ENCODE peak calls at places on chromosomes 11 and 22, in nine cellular contexts. One of them, this sample, is unnamed.

GRCh38 chr11:35344990-35345655 is 74.2 kb downstream of the SLC1A2 start:
- DNase-seq in NCI-H460: no peak
- DNase-seq in cardiac fibroblast: no peak
- DNase-seq in activated CD8-positive, alpha-beta memory T cell treated with anti-CD3 and anti-CD28 coated beads for 48 hours: no peak
- DNase-seq in tibial nerve: no peak
- DNase-seq in NCI-H1417: no peak
- DNase-seq in stimulated activated CD8-positive, alpha-beta memory T cell treated with anti-CD3 and anti-CD28 coated beads, Interleukin-4, amount 100 ng/mL, for 24 hours: no peak
- DNase-seq in EH: peak
- DNase-seq in hypothalamus: no peak
- DNase-seq in this sample: no peak

GRCh38 chr11:106418786-106419185 is 341.3 kb downstream of the AASDHPPT start:
- DNase-seq in NCI-H1417: no peak
- DNase-seq in tibial nerve: no peak
- DNase-seq in stimulated activated CD8-positive, alpha-beta memory T cell treated with anti-CD3 and anti-CD28 coated beads, Interleukin-4, amount 100 ng/mL, for 24 hours: no peak
- DNase-seq in activated CD8-positive, alpha-beta memory T cell treated with anti-CD3 and anti-CD28 coated beads for 48 hours: no peak
- DNase-seq in cardiac fibroblast: no peak
- DNase-seq in hypothalamus: no peak
- DNase-seq in EH: no peak
- DNase-seq in NCI-H460: no peak
- DNase-seq in this sample: no peak

GRCh38 chr22:37498289-37498909 is 12.2 kb upstream of the MFNG start:
- DNase-seq in NCI-H1417: peak
- DNase-seq in EH: no peak
- DNase-seq in activated CD8-positive, alpha-beta memory T cell treated with anti-CD3 and anti-CD28 coated beads for 48 hours: peak
- DNase-seq in stimulated activated CD8-positive, alpha-beta memory T cell treated with anti-CD3 and anti-CD28 coated beads, Interleukin-4, amount 100 ng/mL, for 24 hours: peak
- DNase-seq in hypothalamus: no peak
- DNase-seq in cardiac fibroblast: no peak
- DNase-seq in NCI-H460: no peak
- DNase-seq in tibial nerve: no peak
- DNase-seq in this sample: no peak

GRCh38 chr22:38467904-38468760 is at the start of gene KDELR3:
- DNase-seq in tibial nerve: peak
- DNase-seq in NCI-H460: peak
- DNase-seq in activated CD8-positive, alpha-beta memory T cell treated with anti-CD3 and anti-CD28 coated beads for 48 hours: peak
- DNase-seq in EH: peak
- DNase-seq in stimulated activated CD8-positive, alpha-beta memory T cell treated with anti-CD3 and anti-CD28 coated beads, Interleukin-4, amount 100 ng/mL, for 24 hours: peak
- DNase-seq in cardiac fibroblast: peak
- DNase-seq in hypothalamus: peak
- DNase-seq in NCI-H1417: no peak
- DNase-seq in this sample: peak

GRCh38 chr11:3970101-3970500 is 114.6 kb downstream of the STIM1 start:
- DNase-seq in hypothalamus: no peak
- DNase-seq in cardiac fibroblast: no peak
- DNase-seq in tibial nerve: no peak
- DNase-seq in NCI-H460: no peak
- DNase-seq in NCI-H1417: no peak
- DNase-seq in activated CD8-positive, alpha-beta memory T cell treated with anti-CD3 and anti-CD28 coated beads for 48 hours: no peak
- DNase-seq in EH: no peak
- DNase-seq in stimulated activated CD8-positive, alpha-beta memory T cell treated with anti-CD3 and anti-CD28 coated beads, Interleukin-4, amount 100 ng/mL, for 24 hours: no peak
- DNase-seq in this sample: no peak

GRCh38 chr11:119352857-119353260 is 6.4 kb upstream of the MFRP start:
- DNase-seq in stimulated activated CD8-positive, alpha-beta memory T cell treated with anti-CD3 and anti-CD28 coated beads, Interleukin-4, amount 100 ng/mL, for 24 hours: no peak
- DNase-seq in cardiac fibroblast: peak
- DNase-seq in hypothalamus: no peak
- DNase-seq in activated CD8-positive, alpha-beta memory T cell treated with anti-CD3 and anti-CD28 coated beads for 48 hours: no peak
- DNase-seq in EH: no peak
- DNase-seq in NCI-H460: no peak
- DNase-seq in NCI-H1417: peak
- DNase-seq in tibial nerve: no peak
- DNase-seq in this sample: no peak

GRCh38 chr11:120835601-120836228 is 188.2 kb upstream of the TBCEL start:
- DNase-seq in cardiac fibroblast: no peak
- DNase-seq in tibial nerve: no peak
- DNase-seq in hypothalamus: no peak
- DNase-seq in EH: no peak
- DNase-seq in stimulated activated CD8-positive, alpha-beta memory T cell treated with anti-CD3 and anti-CD28 coated beads, Interleukin-4, amount 100 ng/mL, for 24 hours: no peak
- DNase-seq in NCI-H1417: no peak
- DNase-seq in NCI-H460: no peak
- DNase-seq in activated CD8-positive, alpha-beta memory T cell treated with anti-CD3 and anti-CD28 coated beads for 48 hours: peak
- DNase-seq in this sample: no peak

GRCh38 chr11:111530091-111530490 is 10.4 kb upstream of the LAYN start:
- DNase-seq in NCI-H1417: no peak
- DNase-seq in EH: peak
- DNase-seq in tibial nerve: no peak
- DNase-seq in hypothalamus: no peak
- DNase-seq in NCI-H460: no peak
- DNase-seq in cardiac fibroblast: peak
- DNase-seq in activated CD8-positive, alpha-beta memory T cell treated with anti-CD3 and anti-CD28 coated beads for 48 hours: no peak
- DNase-seq in stimulated activated CD8-positive, alpha-beta memory T cell treated with anti-CD3 and anti-CD28 coated beads, Interleukin-4, amount 100 ng/mL, for 24 hours: no peak
- DNase-seq in this sample: peak

GRCh38 chr22:17655289-17655688 is 16.7 kb downstream of the BCL2L13 start:
- DNase-seq in stimulated activated CD8-positive, alpha-beta memory T cell treated with anti-CD3 and anti-CD28 coated beads, Interleukin-4, amount 100 ng/mL, for 24 hours: no peak
- DNase-seq in tibial nerve: no peak
- DNase-seq in cardiac fibroblast: peak
- DNase-seq in activated CD8-positive, alpha-beta memory T cell treated with anti-CD3 and anti-CD28 coated beads for 48 hours: no peak
- DNase-seq in NCI-H1417: no peak
- DNase-seq in NCI-H460: no peak
- DNase-seq in EH: no peak
- DNase-seq in hypothalamus: no peak
- DNase-seq in this sample: peak

GRCh38 chr11:119843760-119844330 is 114.8 kb upstream of the NECTIN1 start:
- DNase-seq in cardiac fibroblast: no peak
- DNase-seq in stimulated activated CD8-positive, alpha-beta memory T cell treated with anti-CD3 and anti-CD28 coated beads, Interleukin-4, amount 100 ng/mL, for 24 hours: no peak
- DNase-seq in NCI-H460: no peak
- DNase-seq in EH: no peak
- DNase-seq in NCI-H1417: peak
- DNase-seq in tibial nerve: no peak
- DNase-seq in hypothalamus: no peak
- DNase-seq in activated CD8-positive, alpha-beta memory T cell treated with anti-CD3 and anti-CD28 coated beads for 48 hours: no peak
- DNase-seq in this sample: no peak

GRCh38 chr11:10930224-10930960 is 72.5 kb upstream of the ZBED5 start:
- DNase-seq in EH: peak
- DNase-seq in stimulated activated CD8-positive, alpha-beta memory T cell treated with anti-CD3 and anti-CD28 coated beads, Interleukin-4, amount 100 ng/mL, for 24 hours: no peak
- DNase-seq in hypothalamus: peak
- DNase-seq in activated CD8-positive, alpha-beta memory T cell treated with anti-CD3 and anti-CD28 coated beads for 48 hours: no peak
- DNase-seq in NCI-H1417: peak
- DNase-seq in NCI-H460: no peak
- DNase-seq in tibial nerve: no peak
- DNase-seq in cardiac fibroblast: peak
- DNase-seq in this sample: peak

GRCh38 chr11:63459586-63459985 is 31.4 kb downstream of the PLAAT5 start:
- DNase-seq in cardiac fibroblast: no peak
- DNase-seq in NCI-H1417: no peak
- DNase-seq in hypothalamus: no peak
- DNase-seq in tibial nerve: no peak
- DNase-seq in NCI-H460: no peak
- DNase-seq in EH: no peak
- DNase-seq in stimulated activated CD8-positive, alpha-beta memory T cell treated with anti-CD3 and anti-CD28 coated beads, Interleukin-4, amount 100 ng/mL, for 24 hours: no peak
- DNase-seq in activated CD8-positive, alpha-beta memory T cell treated with anti-CD3 and anti-CD28 coated beads for 48 hours: no peak
- DNase-seq in this sample: no peak

GRCh38 chr11:126702987-126703386 is 297.6 kb downstream of the KIRREL3 start:
- DNase-seq in tibial nerve: no peak
- DNase-seq in hypothalamus: peak
- DNase-seq in EH: peak
- DNase-seq in NCI-H460: no peak
- DNase-seq in stimulated activated CD8-positive, alpha-beta memory T cell treated with anti-CD3 and anti-CD28 coated beads, Interleukin-4, amount 100 ng/mL, for 24 hours: no peak
- DNase-seq in activated CD8-positive, alpha-beta memory T cell treated with anti-CD3 and anti-CD28 coated beads for 48 hours: no peak
- DNase-seq in cardiac fibroblast: no peak
- DNase-seq in NCI-H1417: no peak
- DNase-seq in this sample: no peak

GRCh38 chr22:36873614-36874308 is 13.0 kb downstream of the NCF4 start:
- DNase-seq in EH: peak
- DNase-seq in stimulated activated CD8-positive, alpha-beta memory T cell treated with anti-CD3 and anti-CD28 coated beads, Interleukin-4, amount 100 ng/mL, for 24 hours: peak
- DNase-seq in NCI-H460: peak
- DNase-seq in NCI-H1417: no peak
- DNase-seq in hypothalamus: no peak
- DNase-seq in tibial nerve: peak
- DNase-seq in cardiac fibroblast: peak
- DNase-seq in activated CD8-positive, alpha-beta memory T cell treated with anti-CD3 and anti-CD28 coated beads for 48 hours: no peak
- DNase-seq in this sample: peak

GRCh38 chr11:73157141-73158010 is 15.3 kb upstream of the FCHSD2 start:
- DNase-seq in EH: peak
- DNase-seq in stimulated activated CD8-positive, alpha-beta memory T cell treated with anti-CD3 and anti-CD28 coated beads, Interleukin-4, amount 100 ng/mL, for 24 hours: no peak
- DNase-seq in activated CD8-positive, alpha-beta memory T cell treated with anti-CD3 and anti-CD28 coated beads for 48 hours: no peak
- DNase-seq in NCI-H1417: no peak
- DNase-seq in NCI-H460: no peak
- DNase-seq in cardiac fibroblast: peak
- DNase-seq in tibial nerve: no peak
- DNase-seq in hypothalamus: no peak
- DNase-seq in this sample: peak

GRCh38 chr11:20022363-20023081 is 137.8 kb downstream of the DBX1 start:
- DNase-seq in activated CD8-positive, alpha-beta memory T cell treated with anti-CD3 and anti-CD28 coated beads for 48 hours: no peak
- DNase-seq in hypothalamus: no peak
- DNase-seq in EH: peak
- DNase-seq in tibial nerve: no peak
- DNase-seq in cardiac fibroblast: peak
- DNase-seq in NCI-H1417: peak
- DNase-seq in NCI-H460: peak
- DNase-seq in stimulated activated CD8-positive, alpha-beta memory T cell treated with anti-CD3 and anti-CD28 coated beads, Interleukin-4, amount 100 ng/mL, for 24 hours: no peak
- DNase-seq in this sample: peak

GRCh38 chr11:120712862-120713770 is 201.6 kb downstream of the GRIK4 start:
- DNase-seq in NCI-H1417: no peak
- DNase-seq in stimulated activated CD8-positive, alpha-beta memory T cell treated with anti-CD3 and anti-CD28 coated beads, Interleukin-4, amount 100 ng/mL, for 24 hours: no peak
- DNase-seq in cardiac fibroblast: no peak
- DNase-seq in hypothalamus: no peak
- DNase-seq in activated CD8-positive, alpha-beta memory T cell treated with anti-CD3 and anti-CD28 coated beads for 48 hours: no peak
- DNase-seq in EH: no peak
- DNase-seq in NCI-H460: no peak
- DNase-seq in tibial nerve: no peak
- DNase-seq in this sample: no peak

GRCh38 chr11:126391970-126392637 is 36.6 kb downstream of the ST3GAL4 start:
- DNase-seq in cardiac fibroblast: peak
- DNase-seq in hypothalamus: peak
- DNase-seq in NCI-H1417: no peak
- DNase-seq in EH: no peak
- DNase-seq in tibial nerve: no peak
- DNase-seq in NCI-H460: no peak
- DNase-seq in activated CD8-positive, alpha-beta memory T cell treated with anti-CD3 and anti-CD28 coated beads for 48 hours: no peak
- DNase-seq in stimulated activated CD8-positive, alpha-beta memory T cell treated with anti-CD3 and anti-CD28 coated beads, Interleukin-4, amount 100 ng/mL, for 24 hours: no peak
- DNase-seq in this sample: no peak

GRCh38 chr11:64085915-64086262 is 50.2 kb downstream of the FLRT1 start:
- DNase-seq in NCI-H1417: no peak
- DNase-seq in EH: no peak
- DNase-seq in stimulated activated CD8-positive, alpha-beta memory T cell treated with anti-CD3 and anti-CD28 coated beads, Interleukin-4, amount 100 ng/mL, for 24 hours: no peak
- DNase-seq in hypothalamus: no peak
- DNase-seq in activated CD8-positive, alpha-beta memory T cell treated with anti-CD3 and anti-CD28 coated beads for 48 hours: no peak
- DNase-seq in NCI-H460: no peak
- DNase-seq in tibial nerve: no peak
- DNase-seq in cardiac fibroblast: no peak
- DNase-seq in this sample: no peak

GRCh38 chr11:45892856-45893255 is 7.4 kb downstream of the MAPK8IP1 start:
- DNase-seq in NCI-H460: no peak
- DNase-seq in stimulated activated CD8-positive, alpha-beta memory T cell treated with anti-CD3 and anti-CD28 coated beads, Interleukin-4, amount 100 ng/mL, for 24 hours: no peak
- DNase-seq in EH: no peak
- DNase-seq in activated CD8-positive, alpha-beta memory T cell treated with anti-CD3 and anti-CD28 coated beads for 48 hours: no peak
- DNase-seq in tibial nerve: no peak
- DNase-seq in cardiac fibroblast: no peak
- DNase-seq in hypothalamus: no peak
- DNase-seq in NCI-H1417: peak
- DNase-seq in this sample: no peak

GRCh38 chr11:36512016-36512415 is 1.9 kb upstream of the TRAF6 start:
- DNase-seq in EH: peak
- DNase-seq in activated CD8-positive, alpha-beta memory T cell treated with anti-CD3 and anti-CD28 coated beads for 48 hours: no peak
- DNase-seq in hypothalamus: no peak
- DNase-seq in stimulated activated CD8-positive, alpha-beta memory T cell treated with anti-CD3 and anti-CD28 coated beads, Interleukin-4, amount 100 ng/mL, for 24 hours: no peak
- DNase-seq in NCI-H460: no peak
- DNase-seq in tibial nerve: no peak
- DNase-seq in NCI-H1417: peak
- DNase-seq in cardiac fibroblast: no peak
- DNase-seq in this sample: peak

GRCh38 chr11:7592706-7593105 is 78.9 kb downstream of the PPFIBP2 start:
- DNase-seq in activated CD8-positive, alpha-beta memory T cell treated with anti-CD3 and anti-CD28 coated beads for 48 hours: no peak
- DNase-seq in NCI-H1417: no peak
- DNase-seq in NCI-H460: no peak
- DNase-seq in tibial nerve: peak
- DNase-seq in cardiac fibroblast: peak
- DNase-seq in stimulated activated CD8-positive, alpha-beta memory T cell treated with anti-CD3 and anti-CD28 coated beads, Interleukin-4, amount 100 ng/mL, for 24 hours: no peak
- DNase-seq in hypothalamus: no peak
- DNase-seq in EH: peak
- DNase-seq in this sample: peak

GRCh38 chr11:63613517-63614135 is 607 bp downstream of the PLAAT3 start:
- DNase-seq in stimulated activated CD8-positive, alpha-beta memory T cell treated with anti-CD3 and anti-CD28 coated beads, Interleukin-4, amount 100 ng/mL, for 24 hours: no peak
- DNase-seq in hypothalamus: peak
- DNase-seq in cardiac fibroblast: peak
- DNase-seq in NCI-H460: no peak
- DNase-seq in NCI-H1417: peak
- DNase-seq in EH: peak
- DNase-seq in tibial nerve: peak
- DNase-seq in activated CD8-positive, alpha-beta memory T cell treated with anti-CD3 and anti-CD28 coated beads for 48 hours: peak
- DNase-seq in this sample: no peak

GRCh38 chr22:23836692-23837495 is 1.9 kb downstream of the DERL3 start:
- DNase-seq in NCI-H460: no peak
- DNase-seq in hypothalamus: no peak
- DNase-seq in activated CD8-positive, alpha-beta memory T cell treated with anti-CD3 and anti-CD28 coated beads for 48 hours: no peak
- DNase-seq in EH: no peak
- DNase-seq in tibial nerve: no peak
- DNase-seq in NCI-H1417: no peak
- DNase-seq in cardiac fibroblast: no peak
- DNase-seq in stimulated activated CD8-positive, alpha-beta memory T cell treated with anti-CD3 and anti-CD28 coated beads, Interleukin-4, amount 100 ng/mL, for 24 hours: no peak
- DNase-seq in this sample: no peak

GRCh38 chr11:11605821-11606450 is 15.9 kb downstream of the GALNT18 start:
- DNase-seq in EH: no peak
- DNase-seq in cardiac fibroblast: no peak
- DNase-seq in NCI-H460: no peak
- DNase-seq in NCI-H1417: no peak
- DNase-seq in stimulated activated CD8-positive, alpha-beta memory T cell treated with anti-CD3 and anti-CD28 coated beads, Interleukin-4, amount 100 ng/mL, for 24 hours: no peak
- DNase-seq in tibial nerve: no peak
- DNase-seq in activated CD8-positive, alpha-beta memory T cell treated with anti-CD3 and anti-CD28 coated beads for 48 hours: no peak
- DNase-seq in hypothalamus: no peak
- DNase-seq in this sample: no peak

GRCh38 chr11:83033972-83034672 is 37.6 kb downstream of the RAB30 start:
- DNase-seq in cardiac fibroblast: peak
- DNase-seq in hypothalamus: peak
- DNase-seq in NCI-H460: no peak
- DNase-seq in activated CD8-positive, alpha-beta memory T cell treated with anti-CD3 and anti-CD28 coated beads for 48 hours: no peak
- DNase-seq in EH: peak
- DNase-seq in NCI-H1417: peak
- DNase-seq in tibial nerve: peak
- DNase-seq in stimulated activated CD8-positive, alpha-beta memory T cell treated with anti-CD3 and anti-CD28 coated beads, Interleukin-4, amount 100 ng/mL, for 24 hours: no peak
- DNase-seq in this sample: peak

GRCh38 chr22:20438066-20438677 is 547 bp upstream of the SCARF2 start:
- DNase-seq in tibial nerve: no peak
- DNase-seq in NCI-H1417: no peak
- DNase-seq in cardiac fibroblast: peak
- DNase-seq in hypothalamus: no peak
- DNase-seq in EH: peak
- DNase-seq in NCI-H460: no peak
- DNase-seq in activated CD8-positive, alpha-beta memory T cell treated with anti-CD3 and anti-CD28 coated beads for 48 hours: no peak
- DNase-seq in stimulated activated CD8-positive, alpha-beta memory T cell treated with anti-CD3 and anti-CD28 coated beads, Interleukin-4, amount 100 ng/mL, for 24 hours: no peak
- DNase-seq in this sample: peak

GRCh38 chr11:66768088-66768521 is 39.1 kb upstream of the SPTBN2 start:
- DNase-seq in NCI-H1417: no peak
- DNase-seq in stimulated activated CD8-positive, alpha-beta memory T cell treated with anti-CD3 and anti-CD28 coated beads, Interleukin-4, amount 100 ng/mL, for 24 hours: no peak
- DNase-seq in cardiac fibroblast: peak
- DNase-seq in NCI-H460: no peak
- DNase-seq in hypothalamus: no peak
- DNase-seq in EH: no peak
- DNase-seq in activated CD8-positive, alpha-beta memory T cell treated with anti-CD3 and anti-CD28 coated beads for 48 hours: no peak
- DNase-seq in tibial nerve: no peak
- DNase-seq in this sample: peak

GRCh38 chr11:18222814-18223421 is 13.7 kb downstream of the SAA4 start:
- DNase-seq in activated CD8-positive, alpha-beta memory T cell treated with anti-CD3 and anti-CD28 coated beads for 48 hours: no peak
- DNase-seq in NCI-H460: no peak
- DNase-seq in hypothalamus: no peak
- DNase-seq in tibial nerve: no peak
- DNase-seq in EH: no peak
- DNase-seq in cardiac fibroblast: no peak
- DNase-seq in stimulated activated CD8-positive, alpha-beta memory T cell treated with anti-CD3 and anti-CD28 coated beads, Interleukin-4, amount 100 ng/mL, for 24 hours: no peak
- DNase-seq in NCI-H1417: no peak
- DNase-seq in this sample: no peak

GRCh38 chr11:113048820-113049555 is 87.8 kb downstream of the NCAM1 start:
- DNase-seq in cardiac fibroblast: peak
- DNase-seq in activated CD8-positive, alpha-beta memory T cell treated with anti-CD3 and anti-CD28 coated beads for 48 hours: no peak
- DNase-seq in hypothalamus: no peak
- DNase-seq in stimulated activated CD8-positive, alpha-beta memory T cell treated with anti-CD3 and anti-CD28 coated beads, Interleukin-4, amount 100 ng/mL, for 24 hours: no peak
- DNase-seq in NCI-H1417: no peak
- DNase-seq in NCI-H460: no peak
- DNase-seq in EH: peak
- DNase-seq in tibial nerve: no peak
- DNase-seq in this sample: peak

GRCh38 chr22:36470162-36470993 is 11.1 kb downstream of the TXN2 start:
- DNase-seq in tibial nerve: peak
- DNase-seq in hypothalamus: peak
- DNase-seq in stimulated activated CD8-positive, alpha-beta memory T cell treated with anti-CD3 and anti-CD28 coated beads, Interleukin-4, amount 100 ng/mL, for 24 hours: peak
- DNase-seq in EH: peak
- DNase-seq in cardiac fibroblast: peak
- DNase-seq in NCI-H1417: peak
- DNase-seq in activated CD8-positive, alpha-beta memory T cell treated with anti-CD3 and anti-CD28 coated beads for 48 hours: peak
- DNase-seq in NCI-H460: peak
- DNase-seq in this sample: peak

This sample was measured in iris pigment epithelial cell.